ENCODE peak calls at places on chromosomes 12 and 14, in nine cellular contexts. M, S, H, G, U, L, C, A and Y are unnamed samples.

GRCh38 chr12:46376579-46376978 is 4.0 kb upstream of the SLC38A2 start:
- DNase-seq in M (no peak), S (no peak), H (no peak), G (no peak), U (no peak), L (no peak), C (no peak), A (no peak), Y (no peak)

GRCh38 chr12:120532701-120533238 is 1.4 kb upstream of the RNF10 start:
- DNase-seq in M (no peak), S (no peak), H (no peak), G (no peak), U (no peak), L (no peak), C (no peak), A (no peak), Y (no peak)

GRCh38 chr12:85310456-85311076 is 30.5 kb downstream of the ALX1 start:
- DNase-seq in M (no peak), S (no peak), H (no peak), G (peak; percentile 13), U (no peak), L (no peak), C (peak; percentile 27), A (no peak), Y (no peak)

GRCh38 chr14:91115986-91116385 is 2.1 kb downstream of the DGLUCY start:
- DNase-seq in M (no peak), S (no peak), H (no peak), G (no peak), U (no peak), L (no peak), C (no peak), A (no peak), Y (no peak)

GRCh38 chr14:54686871-54687749 is 120.2 kb downstream of the SAMD4A start:
- DNase-seq in M (no peak), S (peak; percentile 50), H (no peak), G (peak; percentile 34), U (no peak), L (no peak), C (no peak), A (peak; percentile 31), Y (no peak)

GRCh38 chr12:24407884-24408283 is 458.4 kb upstream of the SOX5 start:
- DNase-seq in M (no peak), S (no peak), H (no peak), G (no peak), U (no peak), L (no peak), C (no peak), A (no peak), Y (no peak)

GRCh38 chr14:23513005-23513412 is 38.6 kb downstream of the ZFHX2 start:
- DNase-seq in M (no peak), S (no peak), H (no peak), G (no peak), U (no peak), L (peak; percentile 74), C (no peak), A (no peak), Y (no peak)

GRCh38 chr14:61512026-61512425 is 183.3 kb upstream of the HIF1A start:
- DNase-seq in M (no peak), S (no peak), H (no peak), G (no peak), U (no peak), L (no peak), C (no peak), A (no peak), Y (no peak)

GRCh38 chr14:39099748-39100147 is 3.3 kb downstream of the SEC23A start:
- DNase-seq in M (no peak), S (no peak), H (no peak), G (no peak), U (no peak), L (no peak), C (no peak), A (no peak), Y (no peak)

GRCh38 chr14:39102265-39102968 is 618 bp downstream of the SEC23A start:
- DNase-seq in M (no peak), S (no peak), H (no peak), G (no peak), U (peak; percentile 43), L (no peak), C (peak; percentile 36), A (no peak), Y (no peak)

GRCh38 chr14:39108791-39109190 is 5.3 kb upstream of the GEMIN2 start:
- DNase-seq in M (no peak), S (no peak), H (no peak), G (no peak), U (no peak), L (no peak), C (no peak), A (no peak), Y (no peak)

GRCh38 chr14:39107624-39108023 is 4.6 kb upstream of the SEC23A start:
- DNase-seq in M (peak; percentile 16), S (no peak), H (no peak), G (peak; percentile 56), U (no peak), L (no peak), C (peak; percentile 52), A (no peak), Y (no peak)

DNA sequence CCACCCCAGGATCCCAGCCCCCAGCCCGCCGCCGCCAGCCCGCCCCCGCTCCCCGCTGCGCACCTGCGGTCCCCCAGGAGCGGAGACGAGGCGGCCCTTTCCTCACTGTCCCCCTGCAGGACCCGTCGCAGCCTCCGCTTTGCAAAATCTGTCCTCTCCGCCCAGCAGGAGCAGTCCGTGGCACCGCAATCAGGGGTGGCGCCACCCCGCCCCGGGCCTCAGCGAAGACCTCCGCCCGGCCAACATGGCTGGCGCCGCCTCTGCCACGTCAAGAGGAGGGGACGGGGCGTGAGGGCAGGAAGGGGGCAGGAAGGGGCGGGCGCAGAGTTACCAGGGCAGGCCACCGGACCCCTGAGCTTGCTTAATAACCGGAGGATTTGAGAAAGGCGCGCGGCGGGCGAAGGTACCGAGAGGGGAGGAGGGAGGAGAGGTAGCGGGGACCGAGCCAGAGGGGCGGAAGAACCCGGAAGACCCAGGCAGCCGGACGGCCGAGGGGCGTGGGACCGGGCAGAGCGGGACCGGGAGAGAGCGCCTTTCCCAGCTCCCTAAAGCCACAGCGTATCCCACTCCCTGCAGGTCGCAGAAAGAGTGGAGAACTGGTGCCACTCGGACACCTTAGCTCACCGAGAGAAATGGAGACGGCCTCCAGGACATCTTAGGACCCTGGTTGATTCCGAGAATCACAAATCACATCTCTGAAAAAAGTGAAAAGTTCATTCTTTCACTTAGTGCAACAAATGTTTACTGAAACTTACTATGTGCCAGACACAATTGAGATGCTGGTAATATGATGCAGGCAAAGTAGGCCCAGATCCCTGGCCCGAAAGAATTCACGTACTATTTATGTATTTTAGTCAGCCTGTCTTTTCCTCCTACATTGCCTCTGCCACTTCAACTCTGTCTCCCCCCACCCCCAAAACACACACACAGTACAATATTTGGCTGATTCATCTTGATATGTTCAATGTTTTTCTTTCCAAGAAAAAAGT is at the start of gene SEC23A:
- DNase-seq in M (peak; percentile 95), S (peak; percentile 94), H (no peak), G (peak; percentile 85), U (peak; percentile 92), L (peak; percentile 95), C (peak; percentile 87), A (peak; percentile 92), Y (peak; percentile 85)
- TF ChIP-seq CTCF in M (no peak), S (no peak), H (no peak), G (no peak), U (no peak), L (no peak), C (no peak), A (no peak), Y (peak; percentile 17)

DNA sequence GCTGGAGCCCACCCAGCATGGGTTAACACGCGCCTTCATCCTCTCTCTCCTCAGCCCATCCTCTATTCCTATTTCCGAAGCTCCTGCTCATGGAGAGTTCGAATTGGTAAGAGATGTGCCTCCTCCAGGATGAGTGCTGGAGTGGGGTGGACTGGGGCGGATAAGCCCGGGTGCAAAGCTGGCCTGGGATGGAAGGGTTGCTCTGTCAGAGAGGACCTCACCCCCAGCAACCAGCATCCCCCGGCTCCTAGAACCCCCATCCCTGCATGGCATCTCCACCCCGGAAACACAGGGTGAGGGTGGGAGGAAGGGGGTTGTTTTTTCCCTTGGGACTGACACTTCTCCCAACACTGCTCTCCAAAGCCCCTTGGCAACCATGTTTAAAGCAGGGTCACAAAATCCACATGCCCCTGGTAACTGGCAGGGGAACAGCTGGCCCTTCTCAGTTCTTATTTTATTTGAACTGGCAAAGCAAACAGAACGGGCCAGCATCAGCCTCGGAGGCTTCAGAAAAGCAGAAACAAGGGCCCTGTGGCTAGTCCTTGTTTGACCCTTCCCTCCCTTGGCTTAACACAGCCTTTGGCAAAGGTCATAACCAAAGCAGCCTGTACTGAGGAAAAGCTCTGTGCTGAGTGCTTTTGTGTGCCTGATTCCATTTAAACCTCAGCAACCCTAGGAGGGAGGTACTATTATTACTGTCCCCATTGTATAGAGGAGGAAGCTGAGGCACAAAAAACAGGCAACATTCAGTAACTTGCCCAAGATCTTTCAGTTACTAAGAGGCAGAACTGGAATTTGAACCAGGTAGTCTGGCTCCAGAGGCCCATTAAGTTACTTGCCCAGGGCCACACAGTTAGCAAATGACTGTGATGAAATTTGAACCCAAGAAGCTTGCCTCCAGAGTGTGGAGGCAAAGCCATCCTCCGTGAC is 4.2 kb downstream of the GSTZ1 start:
- DNase-seq in M (no peak), S (no peak), H (no peak), G (no peak), U (no peak), L (peak; percentile 51), C (no peak), A (no peak), Y (no peak)
- TF ChIP-seq CTCF in M (no peak), S (no peak), H (no peak), G (no peak), U (no peak), L (no peak), C (no peak), A (no peak), Y (no peak)

GRCh38 chr14:30607156-30607780 is 14.9 kb upstream of the SCFD1 start:
- DNase-seq in M (no peak), S (no peak), H (no peak), G (peak; percentile 23), U (no peak), L (no peak), C (peak; percentile 58), A (no peak), Y (no peak)

GRCh38 chr14:30614155-30614554 is 8.0 kb upstream of the SCFD1 start:
- DNase-seq in M (no peak), S (no peak), H (no peak), G (no peak), U (no peak), L (no peak), C (no peak), A (no peak), Y (no peak)

GRCh38 chr14:30608533-30609006 is 13.5 kb upstream of the SCFD1 start:
- DNase-seq in M (no peak), S (no peak), H (no peak), G (peak; percentile 43), U (no peak), L (no peak), C (peak; percentile 53), A (no peak), Y (no peak)

GRCh38 chr14:30610719-30611388 is 11.3 kb upstream of the SCFD1 start:
- DNase-seq in M (peak; percentile 13), S (peak; percentile 73), H (no peak), G (peak; percentile 51), U (peak; percentile 45), L (peak; percentile 73), C (peak; percentile 80), A (no peak), Y (no peak)
- TF ChIP-seq CTCF in M (peak; percentile 34), S (no peak), H (peak; percentile 30), G (peak; percentile 20), U (no peak), L (no peak), C (peak; percentile 41), A (peak; percentile 54), Y (no peak)

DNA sequence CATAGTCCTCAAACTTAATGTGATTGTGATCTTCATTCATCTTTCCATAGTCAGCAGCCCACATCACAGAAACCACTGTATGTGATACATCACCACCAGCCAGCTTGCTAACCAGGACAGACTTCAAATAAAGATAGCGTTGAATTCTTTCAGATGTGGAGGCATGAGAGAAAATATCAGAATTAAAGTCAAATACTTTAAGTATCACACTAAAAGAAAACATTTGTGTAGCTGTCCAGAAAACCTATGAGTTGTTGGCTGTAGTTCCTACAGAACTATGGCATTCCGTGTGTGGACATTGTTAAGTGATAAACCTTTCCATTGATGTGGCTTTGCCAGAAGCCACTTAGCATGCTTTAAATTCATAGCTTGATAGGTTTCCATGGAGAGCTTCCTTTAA is 105.1 kb downstream of the LLPH start:
- DNase-seq in M (peak; percentile 30), S (no peak), H (no peak), G (peak; percentile 25), U (no peak), L (no peak), C (peak; percentile 51), A (no peak), Y (no peak)
- TF ChIP-seq CTCF in M (no peak), S (no peak), H (no peak), G (no peak), U (no peak), L (no peak), C (no peak), A (no peak), Y (no peak)